ENCODE peak calls at places on chromosome 20, in ten cellular contexts. One of them, this sample, is unnamed.

GRCh38 chr20:53177687-53178086 is 205.5 kb downstream of the TSHZ2 start:
- DNase-seq in GM12864: no peak
- DNase-seq in kidney epithelial cell: no peak
- DNase-seq in pancreas: no peak
- DNase-seq in heart right ventricle: no peak
- DNase-seq in ELR: no peak
- DNase-seq in left ventricle myocardium inferior: no peak
- DNase-seq in hippocampal formation: no peak
- DNase-seq in GOT3: no peak
- DNase-seq in HCT116: no peak
- DNase-seq in this sample: no peak

GRCh38 chr20:31751126-31751525 is 12.0 kb downstream of the TPX2 start:
- DNase-seq in GOT3: no peak
- DNase-seq in heart right ventricle: no peak
- DNase-seq in kidney epithelial cell: peak
- DNase-seq in ELR: peak
- DNase-seq in GM12864: no peak
- DNase-seq in pancreas: no peak
- DNase-seq in left ventricle myocardium inferior: no peak
- DNase-seq in hippocampal formation: no peak
- DNase-seq in HCT116: no peak
- DNase-seq in this sample: no peak

GRCh38 chr20:62551408-62552323 is 75.9 kb upstream of the GATA5 start:
- DNase-seq in ELR: no peak
- DNase-seq in pancreas: no peak
- DNase-seq in HCT116: no peak
- DNase-seq in hippocampal formation: no peak
- DNase-seq in heart right ventricle: no peak
- DNase-seq in left ventricle myocardium inferior: no peak
- DNase-seq in GM12864: no peak
- DNase-seq in kidney epithelial cell: no peak
- DNase-seq in GOT3: no peak
- DNase-seq in this sample: no peak

GRCh38 chr20:34017610-34018009 is 23.9 kb downstream of the RALY start:
- DNase-seq in GOT3: no peak
- DNase-seq in GM12864: no peak
- DNase-seq in ELR: peak
- DNase-seq in left ventricle myocardium inferior: no peak
- DNase-seq in HCT116: no peak
- DNase-seq in heart right ventricle: no peak
- DNase-seq in pancreas: no peak
- DNase-seq in kidney epithelial cell: peak
- DNase-seq in hippocampal formation: no peak
- DNase-seq in this sample: no peak

GRCh38 chr20:23746321-23746720 is 4.4 kb downstream of the CST1 start:
- DNase-seq in HCT116: no peak
- DNase-seq in hippocampal formation: no peak
- DNase-seq in ELR: no peak
- DNase-seq in GM12864: no peak
- DNase-seq in heart right ventricle: no peak
- DNase-seq in GOT3: no peak
- DNase-seq in kidney epithelial cell: no peak
- DNase-seq in left ventricle myocardium inferior: no peak
- DNase-seq in pancreas: no peak
- DNase-seq in this sample: no peak

GRCh38 chr20:309841-310644 is 12.7 kb downstream of the ZCCHC3 start:
- DNase-seq in hippocampal formation: peak
- DNase-seq in HCT116: no peak
- DNase-seq in GOT3: peak
- DNase-seq in kidney epithelial cell: peak
- DNase-seq in heart right ventricle: peak
- DNase-seq in pancreas: peak
- DNase-seq in GM12864: peak
- DNase-seq in ELR: peak
- DNase-seq in left ventricle myocardium inferior: peak
- DNase-seq in this sample: peak

GRCh38 chr20:46206025-46206424 is 87.9 kb downstream of the CD40 start:
- DNase-seq in ELR: peak
- DNase-seq in kidney epithelial cell: peak
- DNase-seq in left ventricle myocardium inferior: peak
- DNase-seq in hippocampal formation: peak
- DNase-seq in GOT3: no peak
- DNase-seq in HCT116: no peak
- DNase-seq in pancreas: no peak
- DNase-seq in heart right ventricle: no peak
- DNase-seq in GM12864: peak
- DNase-seq in this sample: no peak

GRCh38 chr20:31698803-31699718 is 23.6 kb downstream of the BCL2L1 start:
- DNase-seq in heart right ventricle: no peak
- DNase-seq in pancreas: peak
- DNase-seq in hippocampal formation: no peak
- DNase-seq in GM12864: no peak
- DNase-seq in kidney epithelial cell: peak
- DNase-seq in GOT3: no peak
- DNase-seq in ELR: peak
- DNase-seq in HCT116: peak
- DNase-seq in left ventricle myocardium inferior: no peak
- DNase-seq in this sample: peak

GRCh38 chr20:34515484-34516037 is 661 bp upstream of the DYNLRB1 start:
- DNase-seq in pancreas: peak
- DNase-seq in left ventricle myocardium inferior: peak
- DNase-seq in kidney epithelial cell: no peak
- DNase-seq in hippocampal formation: peak
- DNase-seq in HCT116: no peak
- DNase-seq in heart right ventricle: peak
- DNase-seq in ELR: peak
- DNase-seq in GOT3: no peak
- DNase-seq in GM12864: peak
- DNase-seq in this sample: peak

GRCh38 chr20:44807051-44807683 is 3.2 kb downstream of the RIMS4 start:
- DNase-seq in GOT3: no peak
- DNase-seq in kidney epithelial cell: no peak
- DNase-seq in GM12864: no peak
- DNase-seq in hippocampal formation: no peak
- DNase-seq in left ventricle myocardium inferior: no peak
- DNase-seq in pancreas: no peak
- DNase-seq in heart right ventricle: no peak
- DNase-seq in ELR: no peak
- DNase-seq in HCT116: no peak
- DNase-seq in this sample: no peak